ENCODE peak calls at places on chromosomes 2 and 18, in nine cellular contexts. A is LoVo; F is HTR-8/SVneo; I is neural crest cell; G is H4; L is stromal cell of bone marrow; Q is stimulated activated CD4-positive, alpha-beta T cell treated with anti-CD3 and anti-CD28 coated beads, Interleukin-12 subunit alpha, Interleukin-12 subunit beta, amount 100 ng/mL, for 48 hours; V is MCF 10A; D is kidney. C is an unnamed sample.

GRCh38 chr2:197204855-197205254 is 105.7 kb downstream of the ANKRD44 start:
- DNase-seq in A (no peak), F (no peak), I (no peak), G (no peak), L (peak), Q (no peak), V (no peak), D (no peak), C (no peak)

GRCh38 chr18:572499-573289 is 7.5 kb upstream of the CETN1 start:
- DNase-seq in A (no peak), F (no peak), I (no peak), G (no peak), L (no peak), Q (no peak), V (no peak), D (no peak), C (no peak)

GRCh38 chr2:69306897-69307695 is 79.9 kb downstream of the GFPT1 start:
- DNase-seq in A (peak), F (peak), I (peak), G (peak), L (peak), Q (peak), V (peak), D (peak), C (peak)

GRCh38 chr2:145141981-145142380 is 622.1 kb upstream of the ZEB2 start:
- DNase-seq in A (no peak), F (no peak), I (no peak), G (no peak), L (no peak), Q (no peak), V (peak), D (no peak), C (no peak)

GRCh38 chr2:192267484-192267883 is 72.8 kb upstream of the TMEFF2 start:
- DNase-seq in A (no peak), F (peak), I (no peak), G (peak), L (peak), Q (no peak), V (peak), D (no peak), C (no peak)

GRCh38 chr18:48106976-48107781 is 176.7 kb upstream of the SMAD2 start:
- DNase-seq in A (peak), F (no peak), I (no peak), G (no peak), L (no peak), Q (no peak), V (no peak), D (no peak), C (no peak)

GRCh38 chr2:219596954-219597551 is 604 bp upstream of the STK11IP start:
- DNase-seq in A (peak), F (no peak), I (no peak), G (no peak), L (peak), Q (no peak), V (no peak), D (no peak), C (no peak)

GRCh38 chr2:107266555-107266954 is 380.6 kb upstream of the ST6GAL2 start:
- DNase-seq in A (no peak), F (no peak), I (no peak), G (no peak), L (no peak), Q (no peak), V (no peak), D (no peak), C (no peak)

GRCh38 chr2:147844691-147845607 is at the start of gene ACVR2A:
- DNase-seq in A (no peak), F (peak), I (peak), G (peak), L (peak), Q (peak), V (peak), D (peak), C (no peak)

GRCh38 chr18:57426187-57426586 is 9.0 kb upstream of the ONECUT2 start:
- DNase-seq in A (no peak), F (no peak), I (no peak), G (no peak), L (no peak), Q (no peak), V (no peak), D (no peak), C (no peak)

GRCh38 chr2:222844323-222844722 is 16.5 kb upstream of the ACSL3 start:
- DNase-seq in A (no peak), F (no peak), I (no peak), G (peak), L (peak), Q (no peak), V (peak), D (no peak), C (no peak)

GRCh38 chr2:17976871-17977746 is 98.6 kb downstream of the KCNS3 start:
- DNase-seq in A (peak), F (peak), I (no peak), G (peak), L (peak), Q (no peak), V (peak), D (no peak), C (no peak)

GRCh38 chr18:54984908-54985307 is 25.6 kb upstream of the CCDC68 start:
- DNase-seq in A (no peak), F (no peak), I (no peak), G (no peak), L (no peak), Q (no peak), V (no peak), D (no peak), C (no peak)

GRCh38 chr2:20221169-20221938 is 3.6 kb downstream of the SDC1 start:
- DNase-seq in A (no peak), F (no peak), I (no peak), G (no peak), L (no peak), Q (no peak), V (no peak), D (no peak), C (peak)

GRCh38 chr18:21714472-21714871 is 9.9 kb upstream of the ABHD3 start:
- DNase-seq in A (no peak), F (no peak), I (no peak), G (no peak), L (no peak), Q (no peak), V (no peak), D (no peak), C (no peak)

GRCh38 chr2:171652411-171652775 is 34.9 kb upstream of the DYNC1I2 start:
- DNase-seq in A (no peak), F (no peak), I (no peak), G (no peak), L (peak), Q (no peak), V (peak), D (no peak), C (no peak)

GRCh38 chr2:174844295-174844708 is 80.0 kb upstream of the CHRNA1 start:
- DNase-seq in A (no peak), F (no peak), I (no peak), G (no peak), L (no peak), Q (no peak), V (peak), D (no peak), C (no peak)

GRCh38 chr18:60358516-60358915 is 14.1 kb downstream of the MC4R start:
- DNase-seq in A (no peak), F (peak), I (no peak), G (no peak), L (no peak), Q (no peak), V (no peak), D (no peak), C (no peak)

GRCh38 chr2:38600242-38600891 is 2.4 kb downstream of the HNRNPLL start:
- DNase-seq in A (no peak), F (no peak), I (no peak), G (peak), L (no peak), Q (no peak), V (peak), D (peak), C (no peak)

GRCh38 chr18:2134364-2134763 is 436.9 kb downstream of the METTL4 start:
- DNase-seq in A (no peak), F (no peak), I (no peak), G (no peak), L (no peak), Q (no peak), V (no peak), D (no peak), C (no peak)

GRCh38 chr2:75952173-75952572 is 241.5 kb upstream of the GCFC2 start:
- DNase-seq in A (no peak), F (no peak), I (no peak), G (no peak), L (no peak), Q (no peak), V (peak), D (no peak), C (no peak)

GRCh38 chr2:138059967-138060635 is 95.8 kb downstream of the HNMT start:
- DNase-seq in A (peak), F (peak), I (no peak), G (peak), L (peak), Q (no peak), V (peak), D (peak), C (peak)

GRCh38 chr2:191404568-191404991 is 159.4 kb downstream of the MYO1B start:
- DNase-seq in A (no peak), F (no peak), I (no peak), G (no peak), L (no peak), Q (no peak), V (no peak), D (no peak), C (no peak)

GRCh38 chr2:174796319-174796771 is 32.1 kb upstream of the CHRNA1 start:
- DNase-seq in A (no peak), F (no peak), I (no peak), G (no peak), L (no peak), Q (no peak), V (no peak), D (no peak), C (no peak)

GRCh38 chr2:204491528-204491927 is 53.7 kb upstream of the PARD3B start:
- DNase-seq in A (peak), F (no peak), I (no peak), G (no peak), L (no peak), Q (no peak), V (peak), D (no peak), C (no peak)

GRCh38 chr2:33765122-33765521 is 166.0 kb upstream of the FAM98A start:
- DNase-seq in A (no peak), F (no peak), I (no peak), G (no peak), L (no peak), Q (no peak), V (no peak), D (no peak), C (no peak)

GRCh38 chr2:30305235-30305634 is 73.9 kb downstream of the LBH start:
- DNase-seq in A (no peak), F (no peak), I (no peak), G (no peak), L (peak), Q (no peak), V (no peak), D (no peak), C (no peak)

GRCh38 chr2:27811768-27812167 is 40.2 kb downstream of the MRPL33 start:
- DNase-seq in A (no peak), F (no peak), I (no peak), G (no peak), L (no peak), Q (no peak), V (peak), D (no peak), C (no peak)

GRCh38 chr2:48319863-48320262 is 210.1 kb upstream of the STON1 start:
- DNase-seq in A (no peak), F (no peak), I (no peak), G (no peak), L (no peak), Q (no peak), V (no peak), D (no peak), C (no peak)

GRCh38 chr2:238963164-238963969 is 115.5 kb downstream of the TWIST2 start:
- DNase-seq in A (no peak), F (no peak), I (no peak), G (no peak), L (no peak), Q (no peak), V (no peak), D (no peak), C (peak)

C was measured in posterior vena cava.